ENCODE peak calls at places on chromosomes 7 and 10, in eight cellular contexts. One of them, this sample, is unnamed.

GRCh38 chr7:131219277-131220041 is 108.2 kb upstream of the MKLN1 start:
- DNase-seq in IMR-90: no peak
- DNase-seq in prostate gland: no peak
- DNase-seq in mesenchymal stem cell: no peak
- DNase-seq in AG04450: no peak
- DNase-seq in neuronal stem cell: no peak
- DNase-seq in psoas muscle: peak
- DNase-seq in coronary artery: peak
- DNase-seq in this sample: no peak

GRCh38 chr7:63117-63480 is 129.3 kb upstream of the FAM20C start:
- DNase-seq in IMR-90: no peak
- DNase-seq in prostate gland: no peak
- DNase-seq in mesenchymal stem cell: no peak
- DNase-seq in AG04450: no peak
- DNase-seq in neuronal stem cell: no peak
- DNase-seq in psoas muscle: no peak
- DNase-seq in coronary artery: no peak
- DNase-seq in this sample: no peak

GRCh38 chr7:19294629-19295028 is 149.4 kb upstream of the FERD3L start:
- DNase-seq in IMR-90: peak
- DNase-seq in prostate gland: no peak
- DNase-seq in mesenchymal stem cell: no peak
- DNase-seq in AG04450: no peak
- DNase-seq in neuronal stem cell: no peak
- DNase-seq in psoas muscle: no peak
- DNase-seq in coronary artery: no peak
- DNase-seq in this sample: no peak

GRCh38 chr7:36280840-36281812 is 108.5 kb upstream of the ANLN start:
- DNase-seq in IMR-90: peak
- DNase-seq in prostate gland: peak
- DNase-seq in mesenchymal stem cell: peak
- DNase-seq in AG04450: peak
- DNase-seq in neuronal stem cell: no peak
- DNase-seq in psoas muscle: peak
- DNase-seq in coronary artery: no peak
- DNase-seq in this sample: peak

GRCh38 chr10:83585686-83586085 is 553.6 kb upstream of the GHITM start:
- DNase-seq in IMR-90: no peak
- DNase-seq in prostate gland: no peak
- DNase-seq in mesenchymal stem cell: peak
- DNase-seq in AG04450: no peak
- DNase-seq in neuronal stem cell: no peak
- DNase-seq in psoas muscle: no peak
- DNase-seq in coronary artery: no peak
- DNase-seq in this sample: no peak

GRCh38 chr7:136228185-136228584 is 251.0 kb upstream of the MTPN start:
- DNase-seq in IMR-90: peak
- DNase-seq in prostate gland: no peak
- DNase-seq in mesenchymal stem cell: peak
- DNase-seq in AG04450: no peak
- DNase-seq in neuronal stem cell: no peak
- DNase-seq in psoas muscle: no peak
- DNase-seq in coronary artery: no peak
- DNase-seq in this sample: no peak

GRCh38 chr10:60479305-60480020 is 89.8 kb upstream of the ANK3 start:
- DNase-seq in IMR-90: no peak
- DNase-seq in prostate gland: no peak
- DNase-seq in mesenchymal stem cell: no peak
- DNase-seq in AG04450: no peak
- DNase-seq in neuronal stem cell: no peak
- DNase-seq in psoas muscle: no peak
- DNase-seq in coronary artery: no peak
- DNase-seq in this sample: peak

GRCh38 chr10:62614389-62615157 is 189.9 kb upstream of the ADO start:
- DNase-seq in IMR-90: peak
- DNase-seq in prostate gland: no peak
- DNase-seq in mesenchymal stem cell: peak
- DNase-seq in AG04450: no peak
- DNase-seq in neuronal stem cell: no peak
- DNase-seq in psoas muscle: no peak
- DNase-seq in coronary artery: no peak
- DNase-seq in this sample: peak

GRCh38 chr10:61903991-61904350 is 2.5 kb downstream of the ARID5B start:
- DNase-seq in IMR-90: peak
- DNase-seq in prostate gland: no peak
- DNase-seq in mesenchymal stem cell: peak
- DNase-seq in AG04450: no peak
- DNase-seq in neuronal stem cell: no peak
- DNase-seq in psoas muscle: no peak
- DNase-seq in coronary artery: no peak
- DNase-seq in this sample: no peak

GRCh38 chr7:11607676-11608075 is 224.3 kb downstream of the THSD7A start:
- DNase-seq in IMR-90: no peak
- DNase-seq in prostate gland: no peak
- DNase-seq in mesenchymal stem cell: no peak
- DNase-seq in AG04450: no peak
- DNase-seq in neuronal stem cell: no peak
- DNase-seq in psoas muscle: no peak
- DNase-seq in coronary artery: no peak
- DNase-seq in this sample: no peak

GRCh38 chr10:107215681-107216080 is 51.2 kb upstream of the SORCS1 start:
- DNase-seq in IMR-90: no peak
- DNase-seq in prostate gland: no peak
- DNase-seq in mesenchymal stem cell: no peak
- DNase-seq in AG04450: no peak
- DNase-seq in neuronal stem cell: no peak
- DNase-seq in psoas muscle: no peak
- DNase-seq in coronary artery: no peak
- DNase-seq in this sample: no peak

GRCh38 chr7:29783671-29784070 is 22.6 kb upstream of the WIPF3 start:
- DNase-seq in IMR-90: no peak
- DNase-seq in prostate gland: no peak
- DNase-seq in mesenchymal stem cell: no peak
- DNase-seq in AG04450: no peak
- DNase-seq in neuronal stem cell: no peak
- DNase-seq in psoas muscle: no peak
- DNase-seq in coronary artery: no peak
- DNase-seq in this sample: no peak

GRCh38 chr10:34587002-34587740 is 227.9 kb downstream of the PARD3 start:
- DNase-seq in IMR-90: peak
- DNase-seq in prostate gland: no peak
- DNase-seq in mesenchymal stem cell: no peak
- DNase-seq in AG04450: no peak
- DNase-seq in neuronal stem cell: no peak
- DNase-seq in psoas muscle: no peak
- DNase-seq in coronary artery: no peak
- DNase-seq in this sample: no peak

GRCh38 chr10:121597504-121598241 is 571 bp downstream of the FGFR2 start:
- DNase-seq in IMR-90: no peak
- DNase-seq in prostate gland: peak
- DNase-seq in mesenchymal stem cell: peak
- DNase-seq in AG04450: no peak
- DNase-seq in neuronal stem cell: peak
- DNase-seq in psoas muscle: peak
- DNase-seq in coronary artery: no peak
- DNase-seq in this sample: no peak

GRCh38 chr7:1081931-1082401 is 5.9 kb upstream of the GPER1 start:
- DNase-seq in IMR-90: peak
- DNase-seq in prostate gland: no peak
- DNase-seq in mesenchymal stem cell: peak
- DNase-seq in AG04450: peak
- DNase-seq in neuronal stem cell: no peak
- DNase-seq in psoas muscle: no peak
- DNase-seq in coronary artery: no peak
- DNase-seq in this sample: no peak

GRCh38 chr10:53841746-53842145 is 959.3 kb downstream of the PCDH15 start:
- DNase-seq in IMR-90: no peak
- DNase-seq in prostate gland: no peak
- DNase-seq in mesenchymal stem cell: no peak
- DNase-seq in AG04450: no peak
- DNase-seq in neuronal stem cell: no peak
- DNase-seq in psoas muscle: no peak
- DNase-seq in coronary artery: no peak
- DNase-seq in this sample: no peak

GRCh38 chr7:31549621-31550020 is 35.7 kb downstream of the ITPRID1 start:
- DNase-seq in IMR-90: no peak
- DNase-seq in prostate gland: no peak
- DNase-seq in mesenchymal stem cell: no peak
- DNase-seq in AG04450: no peak
- DNase-seq in neuronal stem cell: no peak
- DNase-seq in psoas muscle: no peak
- DNase-seq in coronary artery: no peak
- DNase-seq in this sample: no peak

GRCh38 chr10:50464004-50464409 is 159.7 kb downstream of the SGMS1 start:
- DNase-seq in IMR-90: peak
- DNase-seq in prostate gland: no peak
- DNase-seq in mesenchymal stem cell: peak
- DNase-seq in AG04450: no peak
- DNase-seq in neuronal stem cell: no peak
- DNase-seq in psoas muscle: no peak
- DNase-seq in coronary artery: no peak
- DNase-seq in this sample: no peak

GRCh38 chr10:6729967-6730366 is 149.9 kb upstream of the PRKCQ start:
- DNase-seq in IMR-90: peak
- DNase-seq in prostate gland: no peak
- DNase-seq in mesenchymal stem cell: peak
- DNase-seq in AG04450: no peak
- DNase-seq in neuronal stem cell: no peak
- DNase-seq in psoas muscle: no peak
- DNase-seq in coronary artery: no peak
- DNase-seq in this sample: no peak

GRCh38 chr10:120503695-120504094 is 46.7 kb downstream of the PLPP4 start:
- DNase-seq in IMR-90: no peak
- DNase-seq in prostate gland: no peak
- DNase-seq in mesenchymal stem cell: no peak
- DNase-seq in AG04450: no peak
- DNase-seq in neuronal stem cell: no peak
- DNase-seq in psoas muscle: no peak
- DNase-seq in coronary artery: no peak
- DNase-seq in this sample: no peak

GRCh38 chr7:156192921-156193320 is 380.7 kb upstream of the SHH start:
- DNase-seq in IMR-90: no peak
- DNase-seq in prostate gland: no peak
- DNase-seq in mesenchymal stem cell: no peak
- DNase-seq in AG04450: no peak
- DNase-seq in neuronal stem cell: no peak
- DNase-seq in psoas muscle: no peak
- DNase-seq in coronary artery: no peak
- DNase-seq in this sample: no peak

GRCh38 chr10:13681963-13682362 is 95.2 kb downstream of the PRPF18 start:
- DNase-seq in IMR-90: no peak
- DNase-seq in prostate gland: no peak
- DNase-seq in mesenchymal stem cell: no peak
- DNase-seq in AG04450: no peak
- DNase-seq in neuronal stem cell: no peak
- DNase-seq in psoas muscle: no peak
- DNase-seq in coronary artery: no peak
- DNase-seq in this sample: no peak
- H3K27ac ChIP-seq in IMR-90: no peak
- H3K27ac ChIP-seq in prostate gland: no peak
- H3K27ac ChIP-seq in mesenchymal stem cell: no peak
- H3K27ac ChIP-seq in AG04450: no peak
- H3K27ac ChIP-seq in neuronal stem cell: no peak
- H3K27ac ChIP-seq in psoas muscle: no peak
- H3K27ac ChIP-seq in coronary artery: no peak
- H3K27ac ChIP-seq in this sample: no peak

DNA sequence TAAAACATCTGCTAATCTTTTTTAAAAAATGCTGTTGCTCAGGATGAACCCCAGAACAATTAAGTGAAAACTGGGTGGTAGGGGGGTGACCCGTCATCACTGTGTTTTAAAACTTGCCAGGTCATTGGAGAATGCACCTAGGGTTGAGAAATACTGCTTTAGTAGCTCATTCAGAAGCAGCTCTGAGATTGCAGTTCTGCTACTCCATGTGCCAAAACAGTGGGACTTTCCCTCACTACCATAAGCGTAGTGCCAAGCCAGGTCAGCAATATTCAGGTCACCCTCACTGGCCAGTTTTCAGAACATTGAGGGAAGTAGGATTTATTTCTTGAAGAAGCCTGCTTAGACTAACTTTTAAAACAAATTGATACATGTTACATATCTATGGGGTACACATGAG is 5.2 kb downstream of the STEAP2 start:
- DNase-seq in IMR-90: no peak
- DNase-seq in prostate gland: no peak
- DNase-seq in mesenchymal stem cell: no peak
- DNase-seq in AG04450: no peak
- DNase-seq in neuronal stem cell: no peak
- DNase-seq in psoas muscle: no peak
- DNase-seq in coronary artery: no peak
- DNase-seq in this sample: no peak
- H3K27ac ChIP-seq in IMR-90: no peak
- H3K27ac ChIP-seq in prostate gland: peak
- H3K27ac ChIP-seq in mesenchymal stem cell: no peak
- H3K27ac ChIP-seq in AG04450: no peak
- H3K27ac ChIP-seq in neuronal stem cell: no peak
- H3K27ac ChIP-seq in psoas muscle: no peak
- H3K27ac ChIP-seq in coronary artery: no peak
- H3K27ac ChIP-seq in this sample: no peak

DNA sequence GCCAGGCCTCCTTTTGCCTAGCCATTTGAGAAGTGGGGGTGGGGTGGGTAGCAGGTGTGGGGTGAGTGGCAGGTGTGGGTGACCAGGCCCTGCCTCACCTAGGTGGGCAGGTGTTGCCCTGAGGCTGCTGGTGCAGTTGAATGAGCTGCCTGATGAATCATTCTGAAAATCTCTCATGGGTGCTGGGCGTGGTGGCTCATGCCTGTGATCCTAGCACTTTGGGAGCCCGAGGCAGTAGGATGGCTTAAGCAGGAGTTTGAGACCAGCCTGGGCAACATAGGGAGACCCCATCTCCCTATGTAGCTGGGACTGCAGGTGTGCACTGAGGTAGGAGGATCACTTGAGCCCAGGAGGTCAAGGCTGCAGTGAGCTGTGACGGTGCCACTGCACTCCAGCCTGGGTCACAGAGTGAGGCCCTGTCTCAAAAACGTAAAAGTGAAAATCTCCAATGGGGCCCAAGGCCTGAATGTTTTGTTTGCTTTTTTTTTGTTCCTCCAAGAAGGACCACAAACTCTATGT is 17.7 kb downstream of the TSPAN14 start:
- DNase-seq in IMR-90: no peak
- DNase-seq in prostate gland: no peak
- DNase-seq in mesenchymal stem cell: no peak
- DNase-seq in AG04450: no peak
- DNase-seq in neuronal stem cell: no peak
- DNase-seq in psoas muscle: no peak
- DNase-seq in coronary artery: no peak
- DNase-seq in this sample: peak
- H3K27ac ChIP-seq in IMR-90: peak
- H3K27ac ChIP-seq in prostate gland: peak
- H3K27ac ChIP-seq in mesenchymal stem cell: peak
- H3K27ac ChIP-seq in AG04450: peak
- H3K27ac ChIP-seq in neuronal stem cell: no peak
- H3K27ac ChIP-seq in psoas muscle: no peak
- H3K27ac ChIP-seq in coronary artery: no peak
- H3K27ac ChIP-seq in this sample: peak

GRCh38 chr10:72283131-72283530 is 9.4 kb downstream of the DDIT4 start:
- DNase-seq in IMR-90: no peak
- DNase-seq in prostate gland: no peak
- DNase-seq in mesenchymal stem cell: no peak
- DNase-seq in AG04450: no peak
- DNase-seq in neuronal stem cell: no peak
- DNase-seq in psoas muscle: no peak
- DNase-seq in coronary artery: no peak
- DNase-seq in this sample: no peak

GRCh38 chr10:72291019-72291532 is 17.4 kb downstream of the DDIT4 start:
- DNase-seq in IMR-90: no peak
- DNase-seq in prostate gland: no peak
- DNase-seq in mesenchymal stem cell: no peak
- DNase-seq in AG04450: no peak
- DNase-seq in neuronal stem cell: no peak
- DNase-seq in psoas muscle: no peak
- DNase-seq in coronary artery: no peak
- DNase-seq in this sample: no peak

GRCh38 chr10:72285972-72286521 is 12.3 kb downstream of the DDIT4 start:
- DNase-seq in IMR-90: no peak
- DNase-seq in prostate gland: no peak
- DNase-seq in mesenchymal stem cell: no peak
- DNase-seq in AG04450: no peak
- DNase-seq in neuronal stem cell: no peak
- DNase-seq in psoas muscle: no peak
- DNase-seq in coronary artery: no peak
- DNase-seq in this sample: no peak
- H3K27ac ChIP-seq in IMR-90: no peak
- H3K27ac ChIP-seq in prostate gland: no peak
- H3K27ac ChIP-seq in mesenchymal stem cell: no peak
- H3K27ac ChIP-seq in AG04450: no peak
- H3K27ac ChIP-seq in neuronal stem cell: no peak
- H3K27ac ChIP-seq in psoas muscle: no peak
- H3K27ac ChIP-seq in coronary artery: peak
- H3K27ac ChIP-seq in this sample: no peak

This sample was measured in epithelial cell of prostate.